ENCODE peak calls at places on chromosomes 6 and 20, in five cellular contexts. E is HL-60, J is astrocyte of the spinal cord, Z is NAMALWA, D is AG09309. R is an unnamed sample.

GRCh38 chr20:50050660-50051308 is 62.2 kb downstream of the UBE2V1 start:
- DNase-seq in D (no peak), Z (no peak), E (no peak), J (no peak), R (peak)

GRCh38 chr6:12170351-12171079 is 119.6 kb upstream of the EDN1 start:
- DNase-seq in E (no peak), Z (no peak), J (no peak), D (peak), R (no peak)

GRCh38 chr6:71608646-71609045 is 277.7 kb upstream of the RIMS1 start:
- DNase-seq in E (no peak), J (no peak), Z (no peak), D (no peak), R (no peak)

GRCh38 chr6:118844915-118845314 is 49.0 kb upstream of the ASF1A start:
- DNase-seq in E (no peak), Z (no peak), J (no peak), D (no peak), R (no peak)

GRCh38 chr6:134956032-134956431 is 6.1 kb upstream of the ALDH8A1 start:
- DNase-seq in E (no peak), D (no peak), Z (no peak), J (no peak), R (no peak)

GRCh38 chr6:135880066-135880972 is 28.8 kb downstream of the PDE7B start:
- DNase-seq in J (peak), D (peak), E (no peak), Z (peak), R (no peak)

GRCh38 chr6:86937219-86938079 is at the start of gene HTR1E:
- DNase-seq in E (no peak), D (no peak), J (peak), Z (peak), R (no peak)

GRCh38 chr20:63370623-63371176 is 9.6 kb upstream of the CHRNA4 start:
- DNase-seq in E (no peak), D (no peak), J (no peak), Z (no peak), R (no peak)

GRCh38 chr6:70686548-70687133 is 19.0 kb downstream of the SMAP1 start:
- DNase-seq in E (no peak), Z (peak), J (peak), D (no peak), R (no peak)

GRCh38 chr20:33645421-33645820 is 16.7 kb upstream of the C20orf144 start:
- DNase-seq in D (no peak), J (no peak), Z (no peak), E (no peak), R (peak)

GRCh38 chr6:39303425-39304153 is 10.6 kb downstream of the KCNK17 start:
- DNase-seq in D (no peak), E (no peak), J (no peak), Z (no peak), R (no peak)

GRCh38 chr20:43386878-43387277 is 70.8 kb upstream of the SRSF6 start:
- DNase-seq in Z (no peak), E (no peak), J (no peak), D (no peak), R (no peak)

GRCh38 chr20:43564993-43565757 is 6.3 kb downstream of the SGK2 start:
- DNase-seq in D (no peak), Z (no peak), J (no peak), E (no peak), R (no peak)

GRCh38 chr6:42136508-42137191 is 5.8 kb downstream of the C6orf132 start:
- DNase-seq in Z (peak), J (peak), E (no peak), D (no peak), R (no peak)

GRCh38 chr20:63718996-63719395 is 11.2 kb downstream of the ZGPAT start:
- DNase-seq in D (no peak), E (no peak), J (no peak), Z (no peak), R (no peak)

GRCh38 chr6:168131464-168132415 is 52.7 kb upstream of the FRMD1 start:
- DNase-seq in E (no peak), Z (no peak), D (no peak), J (no peak), R (peak)

GRCh38 chr20:38172344-38172743 is 7.3 kb upstream of the TGM2 start:
- DNase-seq in E (no peak), D (no peak), Z (no peak), J (peak), R (no peak)

GRCh38 chr20:41643504-41643938 is 25.3 kb upstream of the CHD6 start:
- DNase-seq in E (no peak), D (no peak), Z (no peak), J (peak), R (no peak)

GRCh38 chr20:59678951-59679350 is 74.6 kb downstream of the PHACTR3 start:
- DNase-seq in D (no peak), E (no peak), Z (no peak), J (no peak), R (peak)

GRCh38 chr6:105988321-105988720 is 97.8 kb upstream of the PRDM1 start:
- DNase-seq in Z (no peak), J (no peak), E (no peak), D (peak), R (no peak)

GRCh38 chr20:47067776-47068175 is 173.1 kb downstream of the EYA2 start:
- DNase-seq in J (no peak), Z (no peak), E (no peak), D (no peak), R (no peak)

GRCh38 chr6:107185570-107185969 is 70.3 kb upstream of the BEND3 start:
- DNase-seq in D (no peak), E (no peak), Z (no peak), J (peak), R (no peak)

GRCh38 chr20:688809-689208 is 13.2 kb upstream of the SCRT2 start:
- DNase-seq in J (no peak), Z (no peak), D (no peak), E (no peak), R (no peak)

GRCh38 chr6:19830171-19830570 is 7.0 kb upstream of the ID4 start:
- DNase-seq in E (no peak), D (no peak), J (no peak), Z (no peak), R (no peak)

GRCh38 chr6:11806561-11807317 is 28.1 kb upstream of the ADTRP start:
- DNase-seq in Z (no peak), E (no peak), D (no peak), J (no peak), R (no peak)

GRCh38 chr20:34083137-34083536 is 28.9 kb downstream of the EIF2S2 start:
- DNase-seq in Z (no peak), D (peak), E (no peak), J (peak), R (peak)

GRCh38 chr6:139983555-139984276 is 609.3 kb upstream of the CITED2 start:
- DNase-seq in Z (no peak), D (no peak), J (peak), E (no peak), R (no peak)